ENCODE peak calls at places on chromosome 18, in seven cellular contexts. One of them, this sample, is unnamed.

GRCh38 chr18:78904179-78904531 is 75.5 kb upstream of the SALL3 start:
- DNase-seq in GM23338: no peak
- DNase-seq in endodermal cell: peak
- DNase-seq in cardiac fibroblast: no peak
- DNase-seq in HFFc6: no peak
- DNase-seq in astrocyte of the cerebellum: no peak
- DNase-seq in HCT116: no peak
- DNase-seq in this sample: no peak

GRCh38 chr18:33304277-33304676 is 136.2 kb downstream of the CCDC178 start:
- DNase-seq in GM23338: no peak
- DNase-seq in endodermal cell: no peak
- DNase-seq in cardiac fibroblast: no peak
- DNase-seq in HFFc6: no peak
- DNase-seq in astrocyte of the cerebellum: no peak
- DNase-seq in HCT116: no peak
- DNase-seq in this sample: no peak

GRCh38 chr18:27447930-27448329 is 262.8 kb upstream of the CHST9 start:
- DNase-seq in GM23338: no peak
- DNase-seq in endodermal cell: no peak
- DNase-seq in cardiac fibroblast: no peak
- DNase-seq in HFFc6: no peak
- DNase-seq in astrocyte of the cerebellum: no peak
- DNase-seq in HCT116: no peak
- DNase-seq in this sample: no peak

GRCh38 chr18:31723998-31724711 is 36.5 kb downstream of the SLC25A52 start:
- DNase-seq in GM23338: no peak
- DNase-seq in endodermal cell: no peak
- DNase-seq in cardiac fibroblast: peak
- DNase-seq in HFFc6: no peak
- DNase-seq in astrocyte of the cerebellum: no peak
- DNase-seq in HCT116: no peak
- DNase-seq in this sample: peak

GRCh38 chr18:73945130-73945792 is 202.4 kb downstream of the FBXO15 start:
- DNase-seq in GM23338: no peak
- DNase-seq in endodermal cell: no peak
- DNase-seq in cardiac fibroblast: no peak
- DNase-seq in HFFc6: peak
- DNase-seq in astrocyte of the cerebellum: no peak
- DNase-seq in HCT116: no peak
- DNase-seq in this sample: no peak

GRCh38 chr18:55280515-55280914 is 307.5 kb downstream of the TCF4 start:
- DNase-seq in GM23338: no peak
- DNase-seq in endodermal cell: no peak
- DNase-seq in cardiac fibroblast: no peak
- DNase-seq in HFFc6: no peak
- DNase-seq in astrocyte of the cerebellum: no peak
- DNase-seq in HCT116: no peak
- DNase-seq in this sample: no peak

GRCh38 chr18:35463050-35463449 is 34.7 kb downstream of the INO80C start:
- DNase-seq in GM23338: no peak
- DNase-seq in endodermal cell: no peak
- DNase-seq in cardiac fibroblast: peak
- DNase-seq in HFFc6: no peak
- DNase-seq in astrocyte of the cerebellum: no peak
- DNase-seq in HCT116: no peak
- DNase-seq in this sample: no peak

GRCh38 chr18:31505161-31505560 is 7.2 kb downstream of the DSG2 start:
- DNase-seq in GM23338: no peak
- DNase-seq in endodermal cell: no peak
- DNase-seq in cardiac fibroblast: no peak
- DNase-seq in HFFc6: no peak
- DNase-seq in astrocyte of the cerebellum: no peak
- DNase-seq in HCT116: no peak
- DNase-seq in this sample: no peak

GRCh38 chr18:48514786-48515185 is 24.0 kb upstream of the CTIF start:
- DNase-seq in GM23338: no peak
- DNase-seq in endodermal cell: no peak
- DNase-seq in cardiac fibroblast: no peak
- DNase-seq in HFFc6: no peak
- DNase-seq in astrocyte of the cerebellum: no peak
- DNase-seq in HCT116: no peak
- DNase-seq in this sample: no peak

GRCh38 chr18:30970201-30970816 is 72.2 kb downstream of the DSC3 start:
- DNase-seq in GM23338: peak
- DNase-seq in endodermal cell: no peak
- DNase-seq in cardiac fibroblast: peak
- DNase-seq in HFFc6: no peak
- DNase-seq in astrocyte of the cerebellum: peak
- DNase-seq in HCT116: peak
- DNase-seq in this sample: no peak

GRCh38 chr18:24072743-24073142 is 58.2 kb downstream of the TTC39C start:
- DNase-seq in GM23338: no peak
- DNase-seq in endodermal cell: no peak
- DNase-seq in cardiac fibroblast: no peak
- DNase-seq in HFFc6: no peak
- DNase-seq in astrocyte of the cerebellum: no peak
- DNase-seq in HCT116: no peak
- DNase-seq in this sample: no peak

GRCh38 chr18:47591429-47591828 is 339.0 kb downstream of the SMAD2 start:
- DNase-seq in GM23338: no peak
- DNase-seq in endodermal cell: no peak
- DNase-seq in cardiac fibroblast: no peak
- DNase-seq in HFFc6: no peak
- DNase-seq in astrocyte of the cerebellum: no peak
- DNase-seq in HCT116: no peak
- DNase-seq in this sample: no peak

GRCh38 chr18:48554610-48555400 is 16.0 kb downstream of the CTIF start:
- DNase-seq in GM23338: no peak
- DNase-seq in endodermal cell: no peak
- DNase-seq in cardiac fibroblast: no peak
- DNase-seq in HFFc6: no peak
- DNase-seq in astrocyte of the cerebellum: no peak
- DNase-seq in HCT116: no peak
- DNase-seq in this sample: no peak

GRCh38 chr18:35642802-35643201 is 61.3 kb downstream of the GALNT1 start:
- DNase-seq in GM23338: no peak
- DNase-seq in endodermal cell: peak
- DNase-seq in cardiac fibroblast: no peak
- DNase-seq in HFFc6: no peak
- DNase-seq in astrocyte of the cerebellum: no peak
- DNase-seq in HCT116: no peak
- DNase-seq in this sample: no peak

GRCh38 chr18:79429381-79429780 is 33.7 kb downstream of the NFATC1 start:
- DNase-seq in GM23338: no peak
- DNase-seq in endodermal cell: no peak
- DNase-seq in cardiac fibroblast: no peak
- DNase-seq in HFFc6: no peak
- DNase-seq in astrocyte of the cerebellum: no peak
- DNase-seq in HCT116: no peak
- DNase-seq in this sample: no peak

GRCh38 chr18:77095356-77096030 is 37.1 kb downstream of the MBP start:
- DNase-seq in GM23338: no peak
- DNase-seq in endodermal cell: no peak
- DNase-seq in cardiac fibroblast: no peak
- DNase-seq in HFFc6: no peak
- DNase-seq in astrocyte of the cerebellum: no peak
- DNase-seq in HCT116: no peak
- DNase-seq in this sample: no peak

GRCh38 chr18:44130365-44130942 is 550.2 kb upstream of the SETBP1 start:
- DNase-seq in GM23338: peak
- DNase-seq in endodermal cell: peak
- DNase-seq in cardiac fibroblast: peak
- DNase-seq in HFFc6: no peak
- DNase-seq in astrocyte of the cerebellum: peak
- DNase-seq in HCT116: no peak
- DNase-seq in this sample: peak

GRCh38 chr18:58058720-58059119 is 14.7 kb downstream of the NEDD4L start:
- DNase-seq in GM23338: no peak
- DNase-seq in endodermal cell: no peak
- DNase-seq in cardiac fibroblast: no peak
- DNase-seq in HFFc6: no peak
- DNase-seq in astrocyte of the cerebellum: no peak
- DNase-seq in HCT116: no peak
- DNase-seq in this sample: no peak

GRCh38 chr18:45916302-45916701 is 50.8 kb downstream of the EPG5 start:
- DNase-seq in GM23338: peak
- DNase-seq in endodermal cell: peak
- DNase-seq in cardiac fibroblast: no peak
- DNase-seq in HFFc6: no peak
- DNase-seq in astrocyte of the cerebellum: no peak
- DNase-seq in HCT116: no peak
- DNase-seq in this sample: no peak
- TF ChIP-seq CTCF in GM23338: peak
- TF ChIP-seq CTCF in endodermal cell: peak
- TF ChIP-seq CTCF in cardiac fibroblast: no peak
- TF ChIP-seq CTCF in HFFc6: no peak
- TF ChIP-seq CTCF in astrocyte of the cerebellum: no peak
- TF ChIP-seq CTCF in HCT116: peak
- TF ChIP-seq CTCF in this sample: no peak

DNA sequence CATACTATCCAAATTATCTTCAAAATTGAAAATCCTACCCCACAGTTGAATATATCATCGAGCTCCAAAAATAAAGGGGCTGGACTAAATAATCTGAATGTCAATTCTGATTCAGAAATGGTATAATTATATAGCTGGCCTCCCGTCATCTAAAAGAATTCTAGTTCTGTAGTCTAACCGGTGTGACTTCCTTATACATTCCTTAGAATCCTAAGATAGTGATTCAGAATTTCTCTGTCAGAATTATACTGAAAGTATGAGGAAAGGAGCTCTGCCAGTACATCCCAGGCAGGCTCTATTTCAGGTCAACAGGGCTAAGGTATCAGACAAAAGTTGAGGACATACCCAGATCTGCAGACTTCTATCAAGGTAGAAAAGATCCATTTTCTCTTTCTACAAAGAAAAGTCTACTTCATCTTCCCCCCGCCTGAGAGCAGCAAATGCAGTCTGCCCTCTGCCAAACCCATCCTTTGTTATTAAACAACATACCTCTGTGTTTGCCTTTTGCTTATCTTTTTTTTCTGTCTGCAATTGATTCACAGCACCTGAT is 128.5 kb downstream of the METTL4 start:
- DNase-seq in GM23338: no peak
- DNase-seq in endodermal cell: no peak
- DNase-seq in cardiac fibroblast: no peak
- DNase-seq in HFFc6: no peak
- DNase-seq in astrocyte of the cerebellum: no peak
- DNase-seq in HCT116: no peak
- DNase-seq in this sample: no peak
- TF ChIP-seq CTCF in GM23338: no peak
- TF ChIP-seq CTCF in endodermal cell: no peak
- TF ChIP-seq CTCF in cardiac fibroblast: no peak
- TF ChIP-seq CTCF in HFFc6: no peak
- TF ChIP-seq CTCF in astrocyte of the cerebellum: no peak
- TF ChIP-seq CTCF in HCT116: no peak
- TF ChIP-seq CTCF in this sample: no peak

GRCh38 chr18:28999711-29000110 is 822.8 kb upstream of the CDH2 start:
- DNase-seq in GM23338: no peak
- DNase-seq in endodermal cell: no peak
- DNase-seq in cardiac fibroblast: no peak
- DNase-seq in HFFc6: peak
- DNase-seq in astrocyte of the cerebellum: no peak
- DNase-seq in HCT116: no peak
- DNase-seq in this sample: no peak

GRCh38 chr18:28995319-28995718 is 818.4 kb upstream of the CDH2 start:
- DNase-seq in GM23338: no peak
- DNase-seq in endodermal cell: no peak
- DNase-seq in cardiac fibroblast: no peak
- DNase-seq in HFFc6: no peak
- DNase-seq in astrocyte of the cerebellum: no peak
- DNase-seq in HCT116: peak
- DNase-seq in this sample: no peak
- TF ChIP-seq CTCF in GM23338: peak
- TF ChIP-seq CTCF in endodermal cell: peak
- TF ChIP-seq CTCF in cardiac fibroblast: peak
- TF ChIP-seq CTCF in HFFc6: peak
- TF ChIP-seq CTCF in astrocyte of the cerebellum: no peak
- TF ChIP-seq CTCF in HCT116: no peak
- TF ChIP-seq CTCF in this sample: no peak

GRCh38 chr18:10514082-10514481 is 11.7 kb upstream of the NAPG start:
- DNase-seq in GM23338: no peak
- DNase-seq in endodermal cell: no peak
- DNase-seq in cardiac fibroblast: no peak
- DNase-seq in HFFc6: no peak
- DNase-seq in astrocyte of the cerebellum: no peak
- DNase-seq in HCT116: no peak
- DNase-seq in this sample: no peak

GRCh38 chr18:10504723-10505122 is 21.1 kb upstream of the NAPG start:
- DNase-seq in GM23338: no peak
- DNase-seq in endodermal cell: no peak
- DNase-seq in cardiac fibroblast: no peak
- DNase-seq in HFFc6: no peak
- DNase-seq in astrocyte of the cerebellum: no peak
- DNase-seq in HCT116: no peak
- DNase-seq in this sample: no peak

DNA sequence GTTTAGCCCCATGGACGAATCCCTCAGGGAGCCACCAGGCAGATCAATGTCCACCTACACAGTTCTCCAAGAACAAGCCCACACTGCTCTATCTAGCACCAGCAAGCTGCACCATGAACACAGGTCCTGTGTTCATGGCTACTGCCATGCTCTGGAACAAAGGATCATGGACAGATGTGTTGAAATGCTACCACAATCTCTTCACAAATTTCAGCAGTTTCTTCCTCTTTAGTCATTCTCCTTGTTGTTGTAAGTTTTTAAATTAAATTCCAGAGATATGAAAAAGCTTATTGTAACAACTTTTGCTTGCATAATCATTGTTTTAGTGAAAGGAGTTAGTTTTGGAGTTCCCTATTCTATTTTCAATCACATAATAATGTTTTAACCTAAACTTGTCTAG is 17.3 kb upstream of the NAPG start:
- DNase-seq in GM23338: no peak
- DNase-seq in endodermal cell: no peak
- DNase-seq in cardiac fibroblast: peak
- DNase-seq in HFFc6: no peak
- DNase-seq in astrocyte of the cerebellum: no peak
- DNase-seq in HCT116: no peak
- DNase-seq in this sample: no peak
- TF ChIP-seq CTCF in GM23338: no peak
- TF ChIP-seq CTCF in endodermal cell: no peak
- TF ChIP-seq CTCF in cardiac fibroblast: no peak
- TF ChIP-seq CTCF in HFFc6: no peak
- TF ChIP-seq CTCF in astrocyte of the cerebellum: no peak
- TF ChIP-seq CTCF in HCT116: no peak
- TF ChIP-seq CTCF in this sample: no peak

GRCh38 chr18:11040823-11041712 is 108.3 kb downstream of the PIEZO2 start:
- DNase-seq in GM23338: peak
- DNase-seq in endodermal cell: peak
- DNase-seq in cardiac fibroblast: peak
- DNase-seq in HFFc6: peak
- DNase-seq in astrocyte of the cerebellum: peak
- DNase-seq in HCT116: peak
- DNase-seq in this sample: peak
- TF ChIP-seq CTCF in GM23338: peak
- TF ChIP-seq CTCF in endodermal cell: peak
- TF ChIP-seq CTCF in cardiac fibroblast: peak
- TF ChIP-seq CTCF in HFFc6: peak
- TF ChIP-seq CTCF in astrocyte of the cerebellum: peak
- TF ChIP-seq CTCF in HCT116: peak
- TF ChIP-seq CTCF in this sample: peak